ENCODE peak calls at places on chromosome 6, in six cellular contexts. One of them, this sample, is unnamed.

GRCh38 chr6:106886922-106887797 is 87.4 kb downstream of the CD24 start:
- DNase-seq in M059J: no peak
- DNase-seq in T-helper 2 cell: no peak
- DNase-seq in mucosa of gallbladder: no peak
- DNase-seq in non-pigmented ciliary epithelial cell: no peak
- DNase-seq in Right ventricle myocardium superior: no peak
- DNase-seq in this sample: no peak

GRCh38 chr6:30101939-30102700 is 10.8 kb downstream of the TRIM31 start:
- DNase-seq in T-helper 2 cell: peak
- DNase-seq in M059J: peak
- DNase-seq in non-pigmented ciliary epithelial cell: peak
- DNase-seq in mucosa of gallbladder: peak
- DNase-seq in Right ventricle myocardium superior: peak
- DNase-seq in this sample: peak

GRCh38 chr6:20212392-20213111 is at the start of gene MBOAT1:
- DNase-seq in non-pigmented ciliary epithelial cell: peak
- DNase-seq in mucosa of gallbladder: peak
- DNase-seq in Right ventricle myocardium superior: peak
- DNase-seq in T-helper 2 cell: peak
- DNase-seq in M059J: peak
- DNase-seq in this sample: peak

GRCh38 chr6:34938268-34938667 is 49.2 kb downstream of the ANKS1A start:
- DNase-seq in mucosa of gallbladder: no peak
- DNase-seq in Right ventricle myocardium superior: no peak
- DNase-seq in M059J: no peak
- DNase-seq in non-pigmented ciliary epithelial cell: no peak
- DNase-seq in T-helper 2 cell: no peak
- DNase-seq in this sample: no peak

GRCh38 chr6:44034931-44035345 is 92.3 kb downstream of the MRPL14 start:
- DNase-seq in non-pigmented ciliary epithelial cell: no peak
- DNase-seq in T-helper 2 cell: no peak
- DNase-seq in Right ventricle myocardium superior: peak
- DNase-seq in M059J: peak
- DNase-seq in mucosa of gallbladder: no peak
- DNase-seq in this sample: no peak

GRCh38 chr6:146990821-146991798 is 213.1 kb upstream of the STXBP5 start:
- DNase-seq in T-helper 2 cell: no peak
- DNase-seq in M059J: peak
- DNase-seq in Right ventricle myocardium superior: no peak
- DNase-seq in non-pigmented ciliary epithelial cell: no peak
- DNase-seq in mucosa of gallbladder: no peak
- DNase-seq in this sample: no peak

GRCh38 chr6:17045581-17046322 is 56.1 kb upstream of the STMND1 start:
- DNase-seq in mucosa of gallbladder: no peak
- DNase-seq in Right ventricle myocardium superior: no peak
- DNase-seq in M059J: peak
- DNase-seq in T-helper 2 cell: no peak
- DNase-seq in non-pigmented ciliary epithelial cell: peak
- DNase-seq in this sample: no peak

GRCh38 chr6:33314515-33314942 is 651 bp upstream of the TAPBP start:
- DNase-seq in non-pigmented ciliary epithelial cell: no peak
- DNase-seq in M059J: peak
- DNase-seq in mucosa of gallbladder: peak
- DNase-seq in T-helper 2 cell: peak
- DNase-seq in Right ventricle myocardium superior: peak
- DNase-seq in this sample: peak

GRCh38 chr6:52649521-52649920 is 21.4 kb upstream of the TMEM14A start:
- DNase-seq in Right ventricle myocardium superior: no peak
- DNase-seq in mucosa of gallbladder: no peak
- DNase-seq in non-pigmented ciliary epithelial cell: no peak
- DNase-seq in T-helper 2 cell: no peak
- DNase-seq in M059J: peak
- DNase-seq in this sample: no peak

GRCh38 chr6:118382126-118382525 is 166.0 kb upstream of the PLN start:
- DNase-seq in mucosa of gallbladder: no peak
- DNase-seq in M059J: no peak
- DNase-seq in non-pigmented ciliary epithelial cell: no peak
- DNase-seq in T-helper 2 cell: no peak
- DNase-seq in Right ventricle myocardium superior: no peak
- DNase-seq in this sample: no peak

GRCh38 chr6:33375143-33375649 is 16.4 kb upstream of the KIFC1 start:
- DNase-seq in Right ventricle myocardium superior: peak
- DNase-seq in T-helper 2 cell: no peak
- DNase-seq in non-pigmented ciliary epithelial cell: peak
- DNase-seq in mucosa of gallbladder: peak
- DNase-seq in M059J: peak
- DNase-seq in this sample: peak

GRCh38 chr6:148329568-148330299 is 12.9 kb upstream of the SASH1 start:
- DNase-seq in T-helper 2 cell: no peak
- DNase-seq in non-pigmented ciliary epithelial cell: peak
- DNase-seq in M059J: peak
- DNase-seq in Right ventricle myocardium superior: no peak
- DNase-seq in mucosa of gallbladder: no peak
- DNase-seq in this sample: no peak

GRCh38 chr6:168650686-168651085 is 209.7 kb downstream of the SMOC2 start:
- DNase-seq in non-pigmented ciliary epithelial cell: no peak
- DNase-seq in Right ventricle myocardium superior: no peak
- DNase-seq in T-helper 2 cell: no peak
- DNase-seq in mucosa of gallbladder: no peak
- DNase-seq in M059J: no peak
- DNase-seq in this sample: no peak

GRCh38 chr6:3229566-3230274 is 2.3 kb upstream of the TUBB2B start:
- DNase-seq in M059J: no peak
- DNase-seq in mucosa of gallbladder: no peak
- DNase-seq in Right ventricle myocardium superior: no peak
- DNase-seq in non-pigmented ciliary epithelial cell: no peak
- DNase-seq in T-helper 2 cell: no peak
- DNase-seq in this sample: peak